ENCODE peak calls at places on chromosomes 2 and 18, in ten cellular contexts. One of them, this sample, is unnamed.

GRCh38 chr2:31020713-31021112 is 117.5 kb downstream of the GALNT14 start:
- DNase-seq in Peyer's patch: no peak
- DNase-seq in stomach: no peak
- DNase-seq in spleen: no peak
- DNase-seq in body of pancreas: no peak
- DNase-seq in testis: no peak
- DNase-seq in HepG2: no peak
- DNase-seq in gastrocnemius medialis: no peak
- DNase-seq in ovary: no peak
- DNase-seq in IMR-90: no peak
- DNase-seq in this sample: no peak

GRCh38 chr2:216606551-216607527 is 26.4 kb upstream of the IGFBP2 start:
- DNase-seq in Peyer's patch: no peak
- DNase-seq in stomach: no peak
- DNase-seq in spleen: peak
- DNase-seq in body of pancreas: no peak
- DNase-seq in testis: peak
- DNase-seq in HepG2: no peak
- DNase-seq in gastrocnemius medialis: no peak
- DNase-seq in ovary: no peak
- DNase-seq in IMR-90: no peak
- DNase-seq in this sample: no peak

GRCh38 chr2:55879976-55880375 is 43.6 kb downstream of the EFEMP1 start:
- DNase-seq in Peyer's patch: no peak
- DNase-seq in stomach: no peak
- DNase-seq in spleen: no peak
- DNase-seq in body of pancreas: no peak
- DNase-seq in testis: no peak
- DNase-seq in HepG2: no peak
- DNase-seq in gastrocnemius medialis: no peak
- DNase-seq in ovary: no peak
- DNase-seq in IMR-90: peak
- DNase-seq in this sample: no peak

GRCh38 chr18:867257-867656 is 37.4 kb upstream of the ADCYAP1 start:
- DNase-seq in Peyer's patch: no peak
- DNase-seq in stomach: no peak
- DNase-seq in spleen: no peak
- DNase-seq in body of pancreas: no peak
- DNase-seq in testis: no peak
- DNase-seq in HepG2: no peak
- DNase-seq in gastrocnemius medialis: no peak
- DNase-seq in ovary: no peak
- DNase-seq in IMR-90: no peak
- DNase-seq in this sample: no peak

GRCh38 chr2:127810156-127810636 is 775 bp downstream of the WDR33 start:
- DNase-seq in Peyer's patch: no peak
- DNase-seq in stomach: no peak
- DNase-seq in spleen: no peak
- DNase-seq in body of pancreas: no peak
- DNase-seq in testis: peak
- DNase-seq in HepG2: no peak
- DNase-seq in gastrocnemius medialis: no peak
- DNase-seq in ovary: no peak
- DNase-seq in IMR-90: peak
- DNase-seq in this sample: no peak

GRCh38 chr18:32907215-32907590 is 134.4 kb upstream of the KLHL14 start:
- DNase-seq in Peyer's patch: no peak
- DNase-seq in stomach: no peak
- DNase-seq in spleen: no peak
- DNase-seq in body of pancreas: no peak
- DNase-seq in testis: no peak
- DNase-seq in HepG2: no peak
- DNase-seq in gastrocnemius medialis: no peak
- DNase-seq in ovary: no peak
- DNase-seq in IMR-90: no peak
- DNase-seq in this sample: no peak

GRCh38 chr2:217445726-217446125 is 557.1 kb downstream of the TNS1 start:
- DNase-seq in Peyer's patch: no peak
- DNase-seq in stomach: no peak
- DNase-seq in spleen: no peak
- DNase-seq in body of pancreas: no peak
- DNase-seq in testis: no peak
- DNase-seq in HepG2: no peak
- DNase-seq in gastrocnemius medialis: no peak
- DNase-seq in ovary: no peak
- DNase-seq in IMR-90: no peak
- DNase-seq in this sample: no peak

GRCh38 chr18:51030537-51031258 is 685 bp downstream of the SMAD4 start:
- DNase-seq in Peyer's patch: peak
- DNase-seq in stomach: peak
- DNase-seq in spleen: peak
- DNase-seq in body of pancreas: peak
- DNase-seq in testis: peak
- DNase-seq in HepG2: peak
- DNase-seq in gastrocnemius medialis: peak
- DNase-seq in ovary: peak
- DNase-seq in IMR-90: peak
- DNase-seq in this sample: peak

GRCh38 chr2:121099329-121100318 is 185.4 kb downstream of the TFCP2L1 start:
- DNase-seq in Peyer's patch: no peak
- DNase-seq in stomach: peak
- DNase-seq in spleen: peak
- DNase-seq in body of pancreas: no peak
- DNase-seq in testis: peak
- DNase-seq in HepG2: no peak
- DNase-seq in gastrocnemius medialis: no peak
- DNase-seq in ovary: no peak
- DNase-seq in IMR-90: no peak
- DNase-seq in this sample: peak
- TF ChIP-seq CTCF in Peyer's patch: peak
- TF ChIP-seq CTCF in stomach: no peak
- TF ChIP-seq CTCF in spleen: no peak
- TF ChIP-seq CTCF in body of pancreas: peak
- TF ChIP-seq CTCF in testis: no peak
- TF ChIP-seq CTCF in HepG2: peak
- TF ChIP-seq CTCF in gastrocnemius medialis: no peak
- TF ChIP-seq CTCF in ovary: no peak
- TF ChIP-seq CTCF in IMR-90: peak
- TF ChIP-seq CTCF in this sample: no peak

GRCh38 chr2:165313448-165313847 is 74.2 kb downstream of the SCN2A start:
- DNase-seq in Peyer's patch: no peak
- DNase-seq in stomach: no peak
- DNase-seq in spleen: no peak
- DNase-seq in body of pancreas: no peak
- DNase-seq in testis: no peak
- DNase-seq in HepG2: no peak
- DNase-seq in gastrocnemius medialis: no peak
- DNase-seq in ovary: no peak
- DNase-seq in IMR-90: no peak
- DNase-seq in this sample: no peak
- H3K4me3 ChIP-seq in Peyer's patch: no peak
- H3K4me3 ChIP-seq in stomach: no peak
- H3K4me3 ChIP-seq in spleen: no peak
- H3K4me3 ChIP-seq in body of pancreas: no peak
- H3K4me3 ChIP-seq in testis: no peak
- H3K4me3 ChIP-seq in HepG2: no peak
- H3K4me3 ChIP-seq in gastrocnemius medialis: no peak
- H3K4me3 ChIP-seq in ovary: no peak
- H3K4me3 ChIP-seq in IMR-90: no peak
- H3K4me3 ChIP-seq in this sample: no peak

GRCh38 chr2:150491430-150491829 is 4.0 kb upstream of the RND3 start:
- DNase-seq in Peyer's patch: no peak
- DNase-seq in stomach: no peak
- DNase-seq in spleen: no peak
- DNase-seq in body of pancreas: no peak
- DNase-seq in testis: no peak
- DNase-seq in HepG2: no peak
- DNase-seq in gastrocnemius medialis: no peak
- DNase-seq in ovary: no peak
- DNase-seq in IMR-90: no peak
- DNase-seq in this sample: no peak

GRCh38 chr2:150490466-150490865 is 3.0 kb upstream of the RND3 start:
- DNase-seq in Peyer's patch: no peak
- DNase-seq in stomach: no peak
- DNase-seq in spleen: no peak
- DNase-seq in body of pancreas: no peak
- DNase-seq in testis: no peak
- DNase-seq in HepG2: no peak
- DNase-seq in gastrocnemius medialis: no peak
- DNase-seq in ovary: no peak
- DNase-seq in IMR-90: no peak
- DNase-seq in this sample: no peak

GRCh38 chr2:150491943-150492342 is 4.5 kb upstream of the RND3 start:
- DNase-seq in Peyer's patch: no peak
- DNase-seq in stomach: no peak
- DNase-seq in spleen: no peak
- DNase-seq in body of pancreas: no peak
- DNase-seq in testis: no peak
- DNase-seq in HepG2: no peak
- DNase-seq in gastrocnemius medialis: no peak
- DNase-seq in ovary: no peak
- DNase-seq in IMR-90: peak
- DNase-seq in this sample: no peak

GRCh38 chr2:150494234-150494913 is 6.9 kb upstream of the RND3 start:
- DNase-seq in Peyer's patch: no peak
- DNase-seq in stomach: no peak
- DNase-seq in spleen: no peak
- DNase-seq in body of pancreas: no peak
- DNase-seq in testis: no peak
- DNase-seq in HepG2: no peak
- DNase-seq in gastrocnemius medialis: no peak
- DNase-seq in ovary: no peak
- DNase-seq in IMR-90: no peak
- DNase-seq in this sample: no peak

DNA sequence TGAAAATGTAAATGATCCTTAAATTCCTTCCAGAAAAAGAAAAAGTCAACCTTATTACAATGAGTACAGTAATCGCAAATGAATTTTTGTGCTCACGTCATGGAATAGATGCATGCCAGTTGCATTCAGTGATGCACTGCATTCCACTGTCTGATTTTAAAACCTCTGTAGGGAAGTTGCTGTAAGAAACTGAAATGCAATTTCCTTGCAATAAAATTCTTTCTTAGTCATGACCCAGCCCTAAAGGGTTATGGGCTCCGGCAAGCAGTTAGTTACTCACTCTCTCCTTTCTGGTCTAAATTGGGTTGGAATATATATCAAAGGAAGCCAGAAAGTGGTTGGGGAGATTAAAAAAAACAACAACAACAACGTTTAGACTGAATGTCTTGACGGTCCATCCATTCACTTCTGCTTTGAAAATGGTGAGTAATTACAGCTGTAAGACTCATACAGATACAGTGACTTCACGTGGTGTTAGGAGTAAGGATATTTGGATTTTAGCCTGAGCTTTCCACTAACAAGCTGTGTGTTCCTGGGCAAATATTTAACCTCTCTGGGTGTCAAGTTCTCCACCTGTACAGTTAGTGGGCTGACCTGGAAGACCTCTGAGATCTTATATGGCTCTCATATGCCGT is 8.6 kb upstream of the RND3 start:
- DNase-seq in Peyer's patch: no peak
- DNase-seq in stomach: no peak
- DNase-seq in spleen: no peak
- DNase-seq in body of pancreas: no peak
- DNase-seq in testis: no peak
- DNase-seq in HepG2: no peak
- DNase-seq in gastrocnemius medialis: no peak
- DNase-seq in ovary: no peak
- DNase-seq in IMR-90: peak
- DNase-seq in this sample: no peak
- TF ChIP-seq POLR2A in Peyer's patch: no peak
- TF ChIP-seq POLR2A in stomach: no peak
- TF ChIP-seq POLR2A in spleen: no peak
- TF ChIP-seq POLR2A in body of pancreas: no peak
- TF ChIP-seq POLR2A in testis: no peak
- TF ChIP-seq POLR2A in HepG2: no peak
- TF ChIP-seq POLR2A in gastrocnemius medialis: no peak
- TF ChIP-seq POLR2A in ovary: no peak
- TF ChIP-seq POLR2A in IMR-90: peak
- TF ChIP-seq POLR2A in this sample: no peak

GRCh38 chr2:201970786-201971108 is 62.9 kb upstream of the FZD7 start:
- DNase-seq in Peyer's patch: no peak
- DNase-seq in stomach: no peak
- DNase-seq in spleen: no peak
- DNase-seq in body of pancreas: no peak
- DNase-seq in testis: no peak
- DNase-seq in HepG2: no peak
- DNase-seq in gastrocnemius medialis: no peak
- DNase-seq in ovary: no peak
- DNase-seq in IMR-90: no peak
- DNase-seq in this sample: no peak

GRCh38 chr2:201969241-201969937 is 64.3 kb upstream of the FZD7 start:
- DNase-seq in Peyer's patch: no peak
- DNase-seq in stomach: no peak
- DNase-seq in spleen: no peak
- DNase-seq in body of pancreas: no peak
- DNase-seq in testis: no peak
- DNase-seq in HepG2: no peak
- DNase-seq in gastrocnemius medialis: no peak
- DNase-seq in ovary: no peak
- DNase-seq in IMR-90: no peak
- DNase-seq in this sample: no peak

GRCh38 chr2:201971516-201972228 is 62.0 kb upstream of the FZD7 start:
- DNase-seq in Peyer's patch: no peak
- DNase-seq in stomach: no peak
- DNase-seq in spleen: no peak
- DNase-seq in body of pancreas: no peak
- DNase-seq in testis: no peak
- DNase-seq in HepG2: no peak
- DNase-seq in gastrocnemius medialis: no peak
- DNase-seq in ovary: no peak
- DNase-seq in IMR-90: peak
- DNase-seq in this sample: peak

GRCh38 chr2:201968476-201968875 is 65.2 kb upstream of the FZD7 start:
- DNase-seq in Peyer's patch: no peak
- DNase-seq in stomach: no peak
- DNase-seq in spleen: no peak
- DNase-seq in body of pancreas: no peak
- DNase-seq in testis: no peak
- DNase-seq in HepG2: no peak
- DNase-seq in gastrocnemius medialis: no peak
- DNase-seq in ovary: no peak
- DNase-seq in IMR-90: no peak
- DNase-seq in this sample: no peak

DNA sequence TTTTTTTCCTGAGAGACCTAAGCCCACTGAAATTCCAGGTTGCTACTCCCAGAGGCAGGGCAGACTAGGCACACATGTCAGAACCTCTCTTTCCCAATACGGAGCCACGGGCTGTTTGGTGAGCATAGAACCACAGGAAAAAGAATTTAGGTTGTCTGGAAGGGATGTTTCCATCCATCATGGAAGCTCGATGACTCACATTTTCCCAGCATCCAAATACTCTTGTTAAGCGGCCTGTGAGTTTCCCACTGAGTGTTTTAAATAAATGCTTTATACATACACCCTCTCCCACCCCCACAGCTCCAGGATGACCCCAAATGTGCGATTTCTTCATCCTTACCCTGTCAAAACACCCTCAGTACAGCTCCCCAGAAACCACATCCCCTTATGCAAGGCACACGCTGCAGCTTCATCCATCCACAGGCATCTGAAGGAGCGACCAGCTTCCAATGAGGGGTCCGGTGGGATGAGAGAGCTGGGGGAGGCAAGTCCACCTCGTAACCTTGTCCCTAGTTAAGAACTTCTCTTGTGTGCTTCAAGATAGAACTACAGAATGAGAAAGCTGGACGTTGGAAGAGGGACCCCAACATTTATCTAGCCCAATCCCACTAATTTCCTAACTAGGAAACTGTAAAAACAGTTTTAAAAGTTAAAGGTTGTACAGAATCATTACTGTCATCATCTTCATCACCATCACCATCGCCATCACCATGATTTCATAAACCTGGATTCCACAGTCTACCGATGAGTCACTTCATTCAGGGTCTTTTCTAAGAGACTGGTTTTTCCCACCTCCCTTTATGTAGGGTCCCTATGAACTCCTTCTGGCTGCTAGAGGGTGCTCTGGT is 63.5 kb upstream of the FZD7 start:
- DNase-seq in Peyer's patch: no peak
- DNase-seq in stomach: no peak
- DNase-seq in spleen: no peak
- DNase-seq in body of pancreas: no peak
- DNase-seq in testis: no peak
- DNase-seq in HepG2: no peak
- DNase-seq in gastrocnemius medialis: no peak
- DNase-seq in ovary: no peak
- DNase-seq in IMR-90: peak
- DNase-seq in this sample: no peak
- TF ChIP-seq CTCF in Peyer's patch: no peak
- TF ChIP-seq CTCF in stomach: no peak
- TF ChIP-seq CTCF in spleen: no peak
- TF ChIP-seq CTCF in body of pancreas: no peak
- TF ChIP-seq CTCF in testis: no peak
- TF ChIP-seq CTCF in HepG2: no peak
- TF ChIP-seq CTCF in gastrocnemius medialis: no peak
- TF ChIP-seq CTCF in ovary: no peak
- TF ChIP-seq CTCF in IMR-90: no peak
- TF ChIP-seq CTCF in this sample: no peak